ENCODE peak calls at places on chromosomes 13 and 19, in nine cellular contexts. H is heart right ventricle, G is neural crest cell, O is tibial nerve, J is glutamatergic neuron, S is WTC11, I is MCF 10A, Y is esophagus muscularis mucosa, L is GM20000. E is an unnamed sample.

GRCh38 chr13:102399791-102400618 is 1.8 kb downstream of the FGF14 start:
- DNase-seq in I (no peak), H (no peak), O (no peak), L (peak), J (peak), S (peak), Y (no peak), G (no peak), E (no peak)

GRCh38 chr13:51733656-51734334 is 70.2 kb downstream of the DHRS12 start:
- DNase-seq in J (no peak), Y (peak), S (no peak), L (no peak), G (no peak), H (no peak), I (peak), O (peak), E (no peak)

GRCh38 chr13:25738342-25738771 is 313.5 kb downstream of the SHISA2 start:
- DNase-seq in G (no peak), I (peak), O (no peak), J (no peak), L (no peak), S (no peak), H (no peak), Y (peak), E (no peak)

GRCh38 chr13:74193391-74193790 is 59.2 kb upstream of the KLF12 start:
- DNase-seq in I (no peak), O (no peak), H (no peak), L (no peak), J (no peak), G (no peak), Y (no peak), S (no peak), E (no peak)

GRCh38 chr19:13817615-13818371 is 22.6 kb downstream of the ZSWIM4 start:
- DNase-seq in H (no peak), Y (no peak), I (no peak), O (no peak), J (peak), L (no peak), G (peak), S (peak), E (no peak)

GRCh38 chr13:36606060-36606459 is 67.8 kb upstream of the SERTM1 start:
- DNase-seq in O (no peak), I (no peak), J (no peak), G (no peak), H (no peak), L (no peak), Y (no peak), S (no peak), E (no peak)

GRCh38 chr19:3285647-3286176 is 61.3 kb downstream of the CELF5 start:
- DNase-seq in L (peak), J (peak), I (no peak), G (peak), S (no peak), Y (no peak), O (no peak), H (no peak), E (no peak)

GRCh38 chr13:35990196-35990595 is 141.0 kb downstream of the DCLK1 start:
- DNase-seq in L (no peak), I (no peak), J (no peak), G (no peak), S (peak), Y (no peak), O (no peak), H (no peak), E (no peak)

GRCh38 chr13:43495732-43496131 is 291.0 kb downstream of the ENOX1 start:
- DNase-seq in G (no peak), I (no peak), Y (no peak), H (no peak), J (no peak), L (no peak), O (no peak), S (no peak), E (no peak)

GRCh38 chr19:19661675-19662251 is 1.7 kb downstream of the ATP13A1 start:
- DNase-seq in G (no peak), H (no peak), S (no peak), Y (no peak), I (no peak), J (no peak), L (peak), O (no peak), E (no peak)

GRCh38 chr19:45450042-45450380 is 17.8 kb upstream of the FOSB start:
- DNase-seq in J (no peak), S (no peak), I (no peak), H (no peak), L (no peak), O (no peak), G (no peak), Y (no peak), E (no peak)

GRCh38 chr19:29843180-29844051 is 31.6 kb downstream of the CCNE1 start:
- DNase-seq in H (peak), G (no peak), J (peak), I (no peak), L (no peak), S (peak), Y (peak), O (peak), E (no peak)

GRCh38 chr13:112867301-112867711 is 101.7 kb upstream of the MCF2L start:
- DNase-seq in Y (no peak), H (no peak), O (no peak), J (no peak), I (no peak), S (no peak), G (no peak), L (no peak), E (no peak)

GRCh38 chr13:49026851-49027250 is 51.1 kb downstream of the FNDC3A start:
- DNase-seq in Y (no peak), J (no peak), S (no peak), I (no peak), L (no peak), H (no peak), O (no peak), G (no peak), E (no peak)

GRCh38 chr19:33267706-33268105 is 34.6 kb downstream of the CEBPA start:
- DNase-seq in I (no peak), L (no peak), O (no peak), J (no peak), G (no peak), H (no peak), Y (no peak), S (no peak), E (no peak)

GRCh38 chr13:99926014-99926731 is 45.4 kb downstream of the ZIC5 start:
- DNase-seq in Y (no peak), J (no peak), G (no peak), I (no peak), H (no peak), S (no peak), L (no peak), O (no peak), E (no peak)

GRCh38 chr13:95246292-95247082 is 54.8 kb downstream of the ABCC4 start:
- DNase-seq in J (no peak), O (no peak), G (no peak), L (no peak), I (peak), H (no peak), Y (no peak), S (no peak), E (no peak)

GRCh38 chr13:24002206-24002815 is 105.0 kb upstream of the C1QTNF9B start:
- DNase-seq in H (no peak), J (no peak), O (no peak), G (no peak), S (no peak), Y (no peak), I (no peak), L (no peak), E (no peak)

GRCh38 chr13:43301341-43301969 is 278.1 kb downstream of the DNAJC15 start:
- DNase-seq in I (no peak), L (no peak), O (no peak), Y (no peak), J (no peak), H (no peak), S (no peak), G (no peak), E (no peak)

GRCh38 chr13:40494513-40494912 is 171.9 kb downstream of the FOXO1 start:
- DNase-seq in I (no peak), J (no peak), G (no peak), Y (no peak), O (no peak), L (no peak), H (no peak), S (no peak), E (no peak)

GRCh38 chr19:35149463-35149862 is 5.1 kb upstream of the FXYD5 start:
- DNase-seq in H (no peak), Y (no peak), G (no peak), S (no peak), I (no peak), O (no peak), L (no peak), J (no peak), E (no peak)

GRCh38 chr13:111458739-111459138 is 138.3 kb downstream of the TEX29 start:
- DNase-seq in L (no peak), G (no peak), Y (no peak), S (no peak), J (no peak), O (no peak), I (no peak), H (no peak), E (no peak)

GRCh38 chr19:33096005-33096404 is 15.0 kb downstream of the GPATCH1 start:
- DNase-seq in J (no peak), O (no peak), Y (no peak), S (no peak), G (no peak), L (no peak), I (no peak), H (no peak), E (no peak)

GRCh38 chr13:91358384-91358776 is 10.9 kb downstream of the MIR17HG start:
- DNase-seq in S (no peak), L (no peak), O (no peak), G (no peak), Y (no peak), I (no peak), H (no peak), J (no peak), E (no peak)

GRCh38 chr19:1991018-1991390 is 24.5 kb downstream of the BTBD2 start:
- DNase-seq in H (no peak), L (no peak), G (no peak), O (no peak), I (no peak), Y (no peak), S (no peak), J (no peak), E (no peak)

GRCh38 chr19:1910169-1910568 is 5.0 kb downstream of the ADAT3 start:
- DNase-seq in S (no peak), Y (no peak), L (no peak), O (no peak), J (peak), I (no peak), G (no peak), H (no peak), E (no peak)

GRCh38 chr19:54431255-54431838 is 16.1 kb downstream of the TTYH1 start:
- DNase-seq in L (no peak), I (peak), S (no peak), O (no peak), H (no peak), G (no peak), Y (no peak), J (no peak), E (no peak)

GRCh38 chr13:41970918-41971317 is 10.0 kb upstream of the VWA8 start:
- DNase-seq in S (no peak), L (no peak), G (no peak), O (no peak), I (no peak), H (no peak), Y (no peak), J (no peak), E (no peak)

GRCh38 chr13:32205426-32206096 is 109.6 kb downstream of the ZAR1L start:
- DNase-seq in J (no peak), L (no peak), Y (no peak), H (no peak), S (no peak), G (no peak), I (no peak), O (no peak), E (no peak)

GRCh38 chr13:113407103-113407530 is 43.2 kb upstream of the GRTP1 start:
- DNase-seq in O (no peak), I (no peak), S (no peak), Y (no peak), L (no peak), J (no peak), H (no peak), G (no peak), E (no peak)

GRCh38 chr19:10617409-10618121 is 7.8 kb upstream of the SLC44A2 start:
- DNase-seq in H (no peak), O (no peak), G (no peak), S (no peak), I (no peak), L (no peak), Y (no peak), J (no peak), E (no peak)

GRCh38 chr13:34822681-34823080 is 119.4 kb upstream of the NBEA start:
- DNase-seq in L (no peak), I (no peak), S (no peak), H (no peak), J (no peak), O (no peak), Y (no peak), G (no peak), E (no peak)

GRCh38 chr19:33740811-33741396 is 55.8 kb upstream of the KCTD15 start:
- DNase-seq in I (peak), Y (no peak), G (peak), H (peak), L (peak), J (no peak), S (peak), O (no peak), E (no peak)

GRCh38 chr19:57576661-57577060 is 2.0 kb downstream of the ZNF416 start:
- DNase-seq in L (no peak), G (no peak), S (no peak), O (no peak), Y (no peak), I (no peak), J (no peak), H (no peak), E (no peak)

GRCh38 chr19:57583104-57583520 is 833 bp upstream of the ZIK1 start:
- DNase-seq in O (no peak), J (no peak), Y (no peak), S (no peak), I (no peak), G (no peak), H (no peak), L (no peak), E (no peak)

GRCh38 chr19:57583521-57584416 is at the start of gene ZIK1:
- DNase-seq in Y (peak), H (peak), G (peak), S (peak), L (peak), O (peak), J (peak), I (no peak), E (peak)

DNA sequence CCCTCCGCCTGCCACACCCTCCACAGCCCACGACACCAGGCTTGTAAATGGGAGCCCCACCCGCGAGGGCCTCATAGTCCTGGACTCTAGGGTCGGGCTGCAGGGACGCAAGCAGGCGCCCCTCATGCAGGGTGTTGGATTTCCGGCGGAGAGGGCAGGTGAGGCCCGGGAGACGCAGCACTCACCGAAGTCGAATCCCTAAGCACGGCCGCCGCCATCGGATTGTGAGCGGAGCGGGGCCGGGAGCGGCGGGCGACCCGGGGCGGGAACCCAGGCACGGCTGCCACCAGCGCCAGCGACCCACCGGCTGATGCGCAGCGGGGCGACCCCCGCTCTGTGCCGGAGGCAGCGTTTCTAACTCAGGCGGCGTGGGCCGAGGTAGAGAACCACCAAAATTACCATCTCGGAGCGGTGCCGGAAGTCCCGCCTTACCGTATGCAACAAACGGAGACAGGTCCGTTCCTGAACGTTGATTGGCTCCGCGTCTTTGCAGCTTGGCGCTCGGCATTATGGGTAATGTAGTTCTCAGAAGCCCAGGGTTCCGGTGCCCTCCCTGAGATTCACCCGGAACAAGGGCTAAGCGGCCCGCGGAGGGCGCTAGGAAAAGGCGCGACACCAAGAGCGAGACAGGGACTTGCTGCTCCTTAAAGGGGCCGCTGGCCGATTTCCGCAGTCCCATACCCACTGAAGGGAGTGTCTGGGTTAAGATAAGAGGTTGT is at the start of gene ZNF416:
- DNase-seq in S (peak), Y (peak), H (peak), L (peak), I (peak), J (peak), O (peak), G (peak), E (peak)
- TF ChIP-seq CTCF in S (no peak), Y (peak), H (peak), L (no peak), I (no peak), J (no peak), O (no peak), G (no peak), E (peak)

DNA sequence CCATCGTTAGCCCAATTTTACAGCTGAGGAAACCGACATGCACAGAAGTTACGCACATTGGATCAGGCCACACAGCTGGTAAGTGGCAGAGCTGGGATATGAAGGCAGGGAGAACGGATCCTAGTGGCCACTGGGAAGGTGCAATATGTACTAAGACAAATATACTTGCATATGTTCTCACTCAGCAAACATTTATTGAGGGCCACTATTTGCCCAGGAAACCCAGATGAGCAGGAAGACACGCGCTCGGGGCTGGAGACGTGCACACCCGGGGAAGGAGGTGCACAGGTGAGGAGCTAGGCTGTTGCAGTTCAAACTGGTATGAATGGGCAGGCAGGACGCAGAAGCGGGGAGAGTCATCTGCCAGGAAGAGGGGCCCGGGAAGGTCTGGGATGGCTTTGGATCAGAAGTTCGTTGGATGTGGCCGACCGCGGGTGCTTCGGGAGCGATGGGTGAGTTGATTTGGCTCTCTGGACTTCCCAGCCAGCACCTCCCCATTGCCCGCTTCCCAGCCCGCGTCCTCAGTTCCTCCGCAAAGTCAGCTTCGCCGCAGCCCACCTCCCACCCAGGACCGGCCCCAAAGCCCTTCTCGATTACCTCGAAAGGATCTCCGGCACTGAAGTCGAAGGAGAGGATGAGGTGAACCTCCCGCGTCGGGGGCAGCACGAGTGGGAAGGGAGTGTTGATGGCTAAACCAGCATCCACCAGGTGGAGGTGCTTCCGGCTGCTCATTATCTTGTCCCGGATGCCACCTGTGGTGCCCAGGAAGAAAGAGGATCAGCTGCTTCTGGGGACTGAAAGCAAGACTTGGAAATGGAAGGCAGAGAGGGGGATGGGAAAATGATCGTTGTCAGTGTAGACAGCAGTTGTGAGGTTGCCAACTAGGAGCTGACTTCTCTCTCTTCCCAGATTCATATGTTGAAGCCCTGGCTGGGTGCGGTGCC is 17.8 kb upstream of the CABP5 start:
- DNase-seq in J (no peak), O (no peak), L (no peak), G (no peak), Y (no peak), H (no peak), I (no peak), S (peak), E (no peak)
- TF ChIP-seq CTCF in J (no peak), O (no peak), L (no peak), G (no peak), Y (no peak), H (no peak), I (no peak), S (no peak), E (no peak)

DNA sequence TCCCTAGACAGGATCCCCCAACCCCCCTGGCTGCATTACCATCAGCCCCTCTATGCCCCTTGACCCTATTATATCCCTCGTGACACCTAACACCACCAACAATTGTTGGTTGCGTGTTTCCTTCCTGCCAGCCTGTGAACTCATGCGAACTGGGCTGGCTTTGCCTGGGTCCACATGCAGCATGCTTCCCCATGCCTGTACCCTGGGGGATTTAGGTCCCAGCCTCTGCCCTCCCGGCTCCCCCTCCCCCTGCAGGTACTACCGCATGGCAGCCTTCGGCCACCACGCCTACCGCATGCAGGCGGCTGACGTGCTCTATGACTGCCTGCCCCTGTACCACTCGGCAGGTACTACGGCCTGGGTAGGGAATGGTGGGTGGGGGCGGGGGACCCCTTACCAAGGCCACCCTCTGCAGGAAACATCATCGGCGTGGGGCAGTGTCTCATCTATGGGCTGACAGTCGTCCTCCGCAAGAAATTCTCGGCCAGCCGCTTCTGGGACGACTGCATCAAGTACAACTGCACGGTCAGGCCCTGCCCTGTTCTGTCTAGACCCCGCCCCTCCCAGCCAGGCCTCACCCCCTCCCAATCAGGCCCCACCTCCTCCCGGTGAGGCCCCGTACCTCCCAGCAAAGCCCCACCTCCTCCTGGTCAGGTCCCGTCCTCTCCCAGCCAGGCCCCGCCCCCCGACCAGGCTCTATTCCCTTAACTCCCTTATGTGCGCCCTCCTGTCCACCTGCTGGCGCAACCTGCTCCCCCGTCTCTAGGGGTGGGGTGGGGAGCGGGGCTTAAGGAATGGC is 18.5 kb downstream of the SLC27A1 start:
- DNase-seq in J (peak), H (peak), O (no peak), Y (no peak), L (peak), I (peak), S (peak), G (peak), E (no peak)
- TF ChIP-seq CTCF in J (no peak), H (peak), O (no peak), Y (no peak), L (peak), I (no peak), S (peak), G (peak), E (peak)

DNA sequence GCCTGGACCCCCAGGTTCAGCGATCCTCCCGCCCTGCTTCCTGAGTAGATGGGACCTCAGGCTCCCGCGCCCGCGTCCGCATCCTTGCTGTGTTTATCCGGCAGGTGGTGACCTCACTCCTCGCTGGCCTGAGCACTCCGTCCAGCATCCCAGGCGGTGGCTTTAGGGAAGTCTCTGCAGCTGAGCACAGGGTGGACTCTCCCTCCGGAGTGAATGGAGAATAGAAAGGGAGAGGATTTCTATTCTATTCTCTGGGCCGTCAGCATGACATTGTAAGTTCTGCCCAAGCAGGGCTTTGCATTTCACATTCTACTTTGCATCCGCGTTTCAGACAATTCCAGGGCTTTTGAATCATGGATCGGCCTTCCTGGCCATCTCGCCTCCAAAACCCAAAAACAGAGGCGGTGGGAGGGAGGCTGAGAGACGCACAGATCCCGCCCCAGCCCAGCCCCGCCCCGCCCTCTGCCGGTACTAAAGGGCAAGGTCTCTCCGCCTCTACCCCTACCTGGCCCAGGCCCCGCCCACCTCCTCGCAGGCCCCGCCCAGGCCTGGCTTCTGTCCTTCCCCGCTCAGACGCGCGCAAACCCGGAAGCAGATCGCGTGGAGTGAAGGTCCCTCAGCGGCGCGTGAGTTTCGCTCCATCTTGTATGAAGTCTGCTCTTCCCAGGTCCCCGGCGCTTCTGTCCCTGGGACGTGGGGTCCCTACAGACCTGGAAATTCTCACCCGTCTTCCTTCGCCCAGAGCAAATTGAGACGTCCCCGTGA is at the start of gene ZNF525:
- DNase-seq in O (peak), I (peak), L (peak), H (peak), S (peak), G (peak), Y (peak), J (peak), E (peak)
- TF ChIP-seq CTCF in O (no peak), I (peak), L (no peak), H (peak), S (peak), G (peak), Y (peak), J (peak), E (peak)

E was measured in osteocyte.